ENCODE peak calls at places on chromosomes 1 and 21, in five cellular contexts. I is body of pancreas; O is heart right ventricle; Q is CD8-positive, alpha-beta T cell; X is NB4. V is an unnamed sample.

GRCh38 chr1:214581785-214582184 is 21.2 kb upstream of the CENPF start:
- DNase-seq in I (no peak), O (no peak), Q (no peak), X (peak), V (peak)

GRCh38 chr1:220880726-220881506 is 1.7 kb downstream of the HLX start:
- DNase-seq in I (peak), O (peak), Q (no peak), X (peak), V (no peak)

GRCh38 chr1:61445269-61445825 is 279.6 kb downstream of the TM2D1 start:
- DNase-seq in I (no peak), O (no peak), Q (no peak), X (no peak), V (no peak)

GRCh38 chr1:94753171-94753972 is 66.8 kb upstream of the SLC44A3 start:
- DNase-seq in I (peak), O (peak), Q (no peak), X (peak), V (no peak)

GRCh38 chr1:234495231-234495990 is 16.4 kb upstream of the TARBP1 start:
- DNase-seq in I (no peak), O (no peak), Q (no peak), X (peak), V (peak)

GRCh38 chr1:186438567-186438966 is 22.3 kb downstream of the PDC start:
- DNase-seq in I (no peak), O (no peak), Q (no peak), X (no peak), V (no peak)

GRCh38 chr21:31204801-31205200 is 139.3 kb downstream of the TIAM1 start:
- DNase-seq in I (no peak), O (no peak), Q (no peak), X (no peak), V (no peak)

GRCh38 chr1:93989601-93990000 is 80.4 kb upstream of the GCLM start:
- DNase-seq in I (no peak), O (no peak), Q (no peak), X (no peak), V (no peak)

GRCh38 chr1:28176492-28177470 is at the start of gene PTAFR:
- DNase-seq in I (no peak), O (peak), Q (no peak), X (peak), V (no peak)

GRCh38 chr1:26015358-26015757 is 6.2 kb upstream of the EXTL1 start:
- DNase-seq in I (no peak), O (no peak), Q (no peak), X (peak), V (peak)

GRCh38 chr1:59814180-59814900 is 409 bp upstream of the HOOK1 start:
- DNase-seq in I (peak), O (peak), Q (peak), X (no peak), V (peak)

GRCh38 chr1:176692431-176692830 is 229.5 kb downstream of the PAPPA2 start:
- DNase-seq in I (no peak), O (peak), Q (no peak), X (no peak), V (no peak)

GRCh38 chr1:18638818-18639193 is 8.2 kb downstream of the PAX7 start:
- DNase-seq in I (no peak), O (no peak), Q (no peak), X (no peak), V (no peak)

GRCh38 chr1:236400061-236400638 is 6.1 kb downstream of the EDARADD start:
- DNase-seq in I (no peak), O (no peak), Q (no peak), X (no peak), V (no peak)

GRCh38 chr1:54814148-54814498 is 13.0 kb upstream of the TTC22 start:
- DNase-seq in I (no peak), O (no peak), Q (no peak), X (no peak), V (no peak)

GRCh38 chr1:202569393-202570322 is 140.6 kb downstream of the SYT2 start:
- DNase-seq in I (no peak), O (no peak), Q (no peak), X (no peak), V (no peak)

GRCh38 chr21:45029298-45029967 is 44.9 kb upstream of the ADARB1 start:
- DNase-seq in I (no peak), O (peak), Q (no peak), X (no peak), V (no peak)

GRCh38 chr1:100786870-100787269 is 67.3 kb downstream of the VCAM1 start:
- DNase-seq in I (no peak), O (no peak), Q (no peak), X (no peak), V (no peak)

GRCh38 chr21:45441431-45442255 is 36.7 kb downstream of the COL18A1 start:
- DNase-seq in I (no peak), O (peak), Q (no peak), X (no peak), V (no peak)

GRCh38 chr1:173408886-173409285 is 68.2 kb upstream of the PRDX6 start:
- DNase-seq in I (no peak), O (no peak), Q (no peak), X (no peak), V (no peak)
- TF ChIP-seq CTCF in I (no peak), O (no peak), Q (no peak), X (no peak), V (no peak)

GRCh38 chr1:67713071-67713806 is 28.2 kb downstream of the GADD45A start:
- DNase-seq in I (peak), O (no peak), Q (no peak), X (peak), V (peak)

GRCh38 chr1:67719329-67720196 is 34.6 kb downstream of the GADD45A start:
- DNase-seq in I (no peak), O (no peak), Q (no peak), X (no peak), V (no peak)

GRCh38 chr1:67717876-67718275 is 32.9 kb downstream of the GADD45A start:
- DNase-seq in I (no peak), O (no peak), Q (no peak), X (no peak), V (no peak)

GRCh38 chr1:67716800-67717199 is 31.8 kb downstream of the GADD45A start:
- DNase-seq in I (no peak), O (no peak), Q (no peak), X (no peak), V (peak)

DNA sequence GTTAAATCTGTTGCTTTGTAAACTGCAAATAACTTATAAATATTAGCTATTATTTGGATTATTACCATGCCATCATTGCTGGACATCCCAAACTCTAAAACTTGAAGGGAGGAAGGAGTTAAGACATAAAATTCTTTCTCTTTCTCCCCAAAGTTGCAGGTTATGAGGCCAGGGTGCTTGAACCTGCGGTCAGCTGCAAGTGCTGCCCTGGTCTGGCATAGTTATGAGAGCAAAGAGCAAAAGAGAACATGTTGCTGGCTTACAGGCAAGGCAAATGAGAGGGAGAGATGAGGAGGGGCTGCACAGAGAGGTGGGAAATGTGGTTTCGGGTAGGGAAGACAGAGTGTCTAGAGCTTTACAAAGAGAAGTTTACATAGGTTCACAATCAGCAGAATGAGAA is 30.8 kb downstream of the GADD45A start:
- DNase-seq in I (no peak), O (no peak), Q (no peak), X (no peak), V (no peak)
- TF ChIP-seq CTCF in I (no peak), O (no peak), Q (no peak), X (no peak), V (no peak)

GRCh38 chr1:69700770-69701169 is 133.0 kb downstream of the LRRC7 start:
- DNase-seq in I (peak), O (no peak), Q (no peak), X (peak), V (peak)
- TF ChIP-seq CTCF in I (peak), O (no peak), Q (no peak), X (peak), V (peak)

DNA sequence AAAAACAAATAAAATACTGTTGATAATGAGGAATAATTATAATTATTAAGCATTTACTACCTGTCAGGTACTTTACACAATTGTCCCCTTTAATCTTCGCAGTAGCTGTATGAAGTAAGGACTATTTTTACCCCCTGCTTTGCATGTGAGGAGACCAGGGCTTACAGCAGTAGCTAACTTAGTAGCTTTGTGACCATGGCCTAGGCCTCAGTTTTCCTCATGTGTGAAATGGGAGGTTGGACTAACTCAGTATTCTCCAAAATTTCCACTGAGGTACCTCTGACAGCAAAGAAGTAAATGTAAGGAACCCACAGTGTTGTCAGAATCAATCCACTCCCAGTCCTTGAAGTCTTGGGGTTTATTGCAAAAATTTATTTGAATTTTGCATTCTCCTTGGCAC is 3.8 kb upstream of the CSRP1 start:
- DNase-seq in I (no peak), O (no peak), Q (no peak), X (no peak), V (no peak)
- TF ChIP-seq CTCF in I (no peak), O (no peak), Q (no peak), X (no peak), V (no peak)

GRCh38 chr1:150548632-150549495 is at the start of gene ADAMTSL4:
- DNase-seq in I (peak), O (peak), Q (no peak), X (peak), V (peak)

GRCh38 chr1:150550222-150551048 is 1.2 kb downstream of the ADAMTSL4 start:
- DNase-seq in I (no peak), O (no peak), Q (no peak), X (no peak), V (peak)

GRCh38 chr1:150548324-150548631 is 930 bp upstream of the ADAMTSL4 start:
- DNase-seq in I (no peak), O (no peak), Q (no peak), X (no peak), V (no peak)

GRCh38 chr1:150551049-150551783 is 2.0 kb downstream of the ADAMTSL4 start:
- DNase-seq in I (no peak), O (no peak), Q (no peak), X (no peak), V (peak)

GRCh38 chr1:150549496-150550221 is 451 bp downstream of the ADAMTSL4 start:
- DNase-seq in I (peak), O (no peak), Q (no peak), X (no peak), V (peak)
- TF ChIP-seq CTCF in I (no peak), O (no peak), Q (no peak), X (no peak), V (peak)

DNA sequence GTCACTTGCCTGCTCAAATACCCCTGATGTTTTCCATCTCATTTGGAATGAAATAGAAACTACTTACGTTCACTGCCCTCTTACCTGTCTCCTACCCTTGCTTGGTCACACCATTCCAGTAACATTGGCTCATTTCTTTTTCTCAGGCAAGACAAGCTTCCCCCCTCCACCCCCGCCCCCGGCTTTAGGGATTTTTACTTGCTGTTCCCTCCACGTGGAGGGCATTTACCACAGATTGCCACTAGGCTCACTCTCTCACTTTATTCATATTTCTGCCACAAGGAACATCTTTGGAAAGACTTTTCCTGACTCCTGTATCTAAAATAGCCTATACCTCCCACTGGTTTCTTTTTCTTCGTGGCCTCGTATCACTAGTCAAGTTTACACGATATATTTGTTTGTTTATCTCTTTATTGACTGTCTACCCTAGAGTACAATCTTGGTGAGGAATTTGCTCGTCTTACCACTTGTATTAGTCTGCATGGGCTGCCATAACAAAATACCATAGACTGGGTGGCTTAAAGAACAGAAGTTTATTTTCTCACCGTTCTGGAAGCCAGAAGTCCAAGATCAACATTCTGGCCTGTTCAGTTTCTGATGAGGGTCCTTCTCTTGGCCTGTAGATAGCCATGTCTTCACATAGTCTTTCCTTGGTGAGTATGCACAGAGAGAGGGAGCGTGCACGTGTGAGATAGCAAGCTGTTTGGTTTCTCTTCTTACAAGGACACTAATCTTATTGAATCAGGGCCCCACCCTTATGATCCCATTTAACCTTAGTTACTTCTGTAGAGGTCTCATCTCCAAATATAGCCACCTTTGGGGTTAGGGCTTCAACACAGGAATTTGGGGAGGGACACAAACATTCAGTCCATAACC is 126.2 kb downstream of the NRDC start:
- DNase-seq in I (no peak), O (no peak), Q (no peak), X (no peak), V (no peak)
- TF ChIP-seq CTCF in I (no peak), O (no peak), Q (no peak), X (no peak), V (no peak)

GRCh38 chr1:204426474-204426873 is 14.9 kb upstream of the PPP1R15B start:
- DNase-seq in I (no peak), O (no peak), Q (no peak), X (no peak), V (no peak)

GRCh38 chr1:204424621-204425020 is 13.0 kb upstream of the PPP1R15B start:
- DNase-seq in I (no peak), O (no peak), Q (no peak), X (no peak), V (no peak)

GRCh38 chr1:204429746-204430145 is 18.1 kb upstream of the PPP1R15B start:
- DNase-seq in I (no peak), O (no peak), Q (no peak), X (no peak), V (no peak)

GRCh38 chr1:204427302-204427701 is 15.7 kb upstream of the PPP1R15B start:
- DNase-seq in I (no peak), O (no peak), Q (no peak), X (no peak), V (no peak)

GRCh38 chr1:204426035-204426436 is 14.4 kb upstream of the PPP1R15B start:
- DNase-seq in I (no peak), O (no peak), Q (no peak), X (peak), V (peak)
- TF ChIP-seq CTCF in I (no peak), O (no peak), Q (no peak), X (no peak), V (no peak)

GRCh38 chr21:32283001-32283400 is 4.2 kb upstream of the MIS18A start:
- DNase-seq in I (no peak), O (no peak), Q (no peak), X (no peak), V (no peak)
- TF ChIP-seq CTCF in I (no peak), O (no peak), Q (no peak), X (no peak), V (no peak)

GRCh38 chr1:97159342-97159741 is 437.8 kb downstream of the PTBP2 start:
- DNase-seq in I (no peak), O (no peak), Q (no peak), X (no peak), V (no peak)
- TF ChIP-seq CTCF in I (no peak), O (no peak), Q (no peak), X (no peak), V (no peak)